ENCODE peak calls at places on chromosomes 2 and 18, in five cellular contexts. A is IMR-90, Q is H9, I is neuronal stem cell, J is trophoblast cell. H is an unnamed sample.

GRCh38 chr2:188870289-188870688 is 103.9 kb upstream of the COL3A1 start:
- DNase-seq in Q (no peak), J (peak; percentile 7), A (peak; percentile 97), I (no peak), H (no peak)

GRCh38 chr2:41197781-41198180 is 745.9 kb upstream of the SLC8A1 start:
- DNase-seq in A (no peak), Q (no peak), J (no peak), I (no peak), H (peak; percentile 13)

GRCh38 chr2:88252646-88253045 is 82.5 kb downstream of the THNSL2 start:
- DNase-seq in Q (no peak), I (no peak), J (no peak), A (no peak), H (peak; percentile 27)

GRCh38 chr2:206232287-206233035 is 42.0 kb upstream of the ZDBF2 start:
- DNase-seq in J (no peak), Q (no peak), A (no peak), I (no peak), H (no peak)

GRCh38 chr2:55912926-55913325 is 10.7 kb downstream of the EFEMP1 start:
- DNase-seq in I (no peak), Q (no peak), A (no peak), J (no peak), H (no peak)

GRCh38 chr2:40317756-40318155 is 134.1 kb downstream of the SLC8A1 start:
- DNase-seq in I (no peak), A (no peak), Q (no peak), J (no peak), H (no peak)

GRCh38 chr2:62410015-62410453 is 96.0 kb downstream of the TMEM17 start:
- DNase-seq in J (peak; percentile 18), Q (no peak), I (no peak), A (no peak), H (peak; percentile 38)

GRCh38 chr2:176415156-176415870 is 146.1 kb downstream of the MTX2 start:
- DNase-seq in J (no peak), A (no peak), I (no peak), Q (no peak), H (no peak)

GRCh38 chr2:55581875-55582547 is 35.4 kb downstream of the PPP4R3B start:
- DNase-seq in I (no peak), A (peak; percentile 43), J (no peak), Q (no peak), H (no peak)

GRCh38 chr2:44075536-44075935 is 79.7 kb upstream of the LRPPRC start:
- DNase-seq in A (peak; percentile 52), I (no peak), Q (no peak), J (no peak), H (no peak)

GRCh38 chr2:40032650-40033319 is 253.7 kb upstream of the THUMPD2 start:
- DNase-seq in A (peak; percentile 92), Q (no peak), I (no peak), J (peak; percentile 81), H (no peak)

GRCh38 chr2:215409331-215410127 is 26.3 kb downstream of the FN1 start:
- DNase-seq in Q (no peak), J (peak; percentile 63), A (peak; percentile 57), I (no peak), H (no peak)

GRCh38 chr2:174535083-174535482 is 48.3 kb upstream of the GPR155 start:
- DNase-seq in I (no peak), J (no peak), Q (no peak), A (no peak), H (peak; percentile 17)

GRCh38 chr2:173048901-173049661 is 26.6 kb upstream of the MAP3K20 start:
- DNase-seq in J (peak; percentile 84), Q (no peak), A (peak; percentile 98), I (no peak), H (no peak)

GRCh38 chr2:211709394-211709793 is 829.2 kb downstream of the ERBB4 start:
- DNase-seq in Q (no peak), J (no peak), I (no peak), A (no peak), H (no peak)

GRCh38 chr2:183927367-183928355 is 670.7 kb upstream of the ZNF804A start:
- DNase-seq in Q (no peak), J (peak; percentile 53), A (peak; percentile 12), I (no peak), H (peak; percentile 13)

GRCh38 chr2:190098851-190099250 is 36.3 kb upstream of the MSTN start:
- DNase-seq in A (no peak), Q (no peak), J (no peak), I (no peak), H (no peak)

GRCh38 chr2:20676353-20677215 is 9.6 kb downstream of the GDF7 start:
- DNase-seq in Q (peak; percentile 46), I (no peak), J (peak; percentile 34), A (no peak), H (no peak)

GRCh38 chr18:61335737-61336555 is 2.7 kb downstream of the CDH20 start:
- DNase-seq in J (no peak), A (no peak), I (no peak), Q (no peak), H (peak; percentile 1)

GRCh38 chr2:205957452-205958154 is 128.4 kb downstream of the INO80D start:
- DNase-seq in A (no peak), Q (peak; percentile 60), J (no peak), I (no peak), H (no peak)

GRCh38 chr2:10794891-10795290 is 17.7 kb downstream of the PDIA6 start:
- DNase-seq in A (no peak), Q (no peak), I (no peak), J (no peak), H (no peak)
- H4K8ac ChIP-seq in A (no peak overlapping the region), Q (no peak overlapping the region), I (no peak overlapping the region), J (no peak overlapping the region), H (no peak overlapping the region)

GRCh38 chr2:218399391-218400166 is at the start of gene CTDSP1:
- DNase-seq in I (peak; percentile 91), Q (peak; percentile 95), J (peak; percentile 89), A (peak; percentile 96), H (peak; percentile 98)

GRCh38 chr2:218401834-218402370 is 2.2 kb downstream of the CTDSP1 start:
- DNase-seq in I (no peak), J (no peak), Q (no peak), A (no peak), H (no peak)

GRCh38 chr2:218400167-218400929 is 680 bp downstream of the CTDSP1 start:
- DNase-seq in Q (peak; percentile 60), I (peak; percentile 30), J (peak; percentile 31), A (no peak), H (peak; percentile 60)

GRCh38 chr2:218402491-218402901 is 2.8 kb downstream of the CTDSP1 start:
- DNase-seq in J (no peak), Q (no peak), A (no peak), I (no peak), H (no peak)

GRCh38 chr2:218400930-218401833 is 1.5 kb downstream of the CTDSP1 start:
- DNase-seq in Q (no peak), A (no peak), I (no peak), J (no peak), H (no peak)
- H2BK120ac ChIP-seq in Q (no peak overlapping the region), A (no peak overlapping the region), I (no peak overlapping the region), J (no peak overlapping the region), H (no peak overlapping the region)

DNA sequence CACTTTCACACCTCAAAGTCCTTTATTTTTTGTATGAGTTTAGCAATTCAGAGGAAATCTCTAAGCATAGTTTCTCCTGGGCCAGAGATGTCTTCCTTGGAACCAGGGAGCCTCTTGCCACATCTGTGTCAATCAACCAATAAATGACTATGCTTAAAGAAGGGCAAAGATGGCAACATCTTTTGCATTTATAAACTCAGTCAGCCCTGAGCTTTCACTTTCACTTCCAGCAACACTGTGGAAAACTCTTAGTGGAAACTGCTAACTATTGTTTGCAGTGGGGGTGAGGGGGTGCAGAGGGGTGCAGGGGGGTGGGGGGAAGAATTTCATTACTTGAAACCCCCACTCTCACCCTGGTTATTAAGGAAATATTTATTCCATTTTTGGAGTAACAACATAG is 3.4 kb downstream of the ACVR1C start:
- DNase-seq in J (no peak), Q (no peak), A (no peak), I (no peak), H (no peak)
- H2BK5ac ChIP-seq in J (no peak overlapping the region), Q (no peak overlapping the region), A (no peak overlapping the region), I (no peak overlapping the region), H (no peak overlapping the region)

DNA sequence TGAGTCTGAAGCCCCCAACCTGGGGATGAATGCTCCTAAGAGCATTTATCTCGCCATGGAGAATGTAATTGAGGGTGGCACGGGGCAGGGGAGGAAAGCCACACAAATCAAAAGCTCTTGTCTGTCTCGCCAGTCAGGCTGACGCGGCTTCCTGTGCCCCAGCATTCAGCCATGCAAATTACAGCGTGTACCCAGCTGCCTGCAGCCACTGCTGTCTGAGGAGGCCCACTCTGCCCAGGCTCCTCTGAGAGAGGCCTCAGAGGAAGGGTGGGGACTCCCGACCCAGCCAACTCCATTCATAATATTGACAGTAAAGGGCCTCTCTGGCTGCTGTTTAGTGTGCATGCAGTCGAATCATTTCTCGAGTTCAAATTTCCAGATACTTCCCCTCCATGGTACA is 22.0 kb downstream of the SMAD7 start:
- DNase-seq in A (peak; percentile 42), Q (no peak), I (no peak), J (no peak), H (peak; percentile 22)
- H4K8ac ChIP-seq in A (peak overlapping the region; percentile 90), Q (no peak overlapping the region), I (no peak overlapping the region), J (no peak overlapping the region), H (no peak overlapping the region)

DNA sequence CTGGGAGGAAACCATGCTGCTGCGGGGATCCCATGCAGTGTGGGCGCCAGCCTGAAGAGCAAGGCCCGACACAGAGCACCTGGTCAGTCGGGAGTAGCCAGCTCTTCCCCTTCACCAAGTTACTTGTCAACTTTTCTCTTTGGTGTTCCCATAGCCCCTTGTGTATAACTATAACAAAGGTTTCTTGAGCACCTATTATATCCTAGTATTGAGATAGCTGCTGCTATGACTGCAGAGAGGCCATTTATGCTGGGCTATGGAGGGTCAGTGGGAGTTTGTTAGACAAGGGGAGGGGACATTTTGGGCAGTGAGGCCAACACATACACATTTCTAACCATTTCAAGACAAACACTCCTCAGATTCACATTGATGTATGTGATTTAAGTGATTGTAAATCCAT is 10.8 kb downstream of the HK2 start:
- DNase-seq in J (no peak), Q (no peak), A (no peak), I (no peak), H (no peak)
- H2BK120ac ChIP-seq in J (peak overlapping the region; percentile 74), Q (no peak overlapping the region), A (peak overlapping the region; percentile 83), I (no peak overlapping the region), H (no peak overlapping the region)

DNA sequence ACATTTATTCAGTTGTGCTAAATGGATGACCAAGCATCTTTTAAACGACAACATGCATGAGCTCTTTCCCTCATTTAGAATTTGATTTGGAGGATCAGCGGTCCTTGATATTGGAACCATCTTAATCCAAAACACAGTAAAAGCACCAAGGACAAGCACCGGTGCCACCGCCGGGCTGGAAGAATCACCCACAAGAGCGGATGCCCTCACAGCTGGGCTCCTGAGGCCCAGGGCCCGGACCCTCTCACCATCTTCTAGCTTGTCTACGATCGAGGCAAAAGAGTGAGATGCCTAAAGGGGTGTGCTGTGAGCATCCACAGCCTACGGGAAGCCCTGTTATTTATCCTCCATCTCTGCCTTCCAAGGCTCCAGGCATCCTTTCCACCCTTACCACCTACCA is 129.5 kb downstream of the ZNF516 start:
- DNase-seq in I (no peak), A (no peak), Q (no peak), J (no peak), H (no peak)
- H2BK5ac ChIP-seq in I (no peak overlapping the region), A (no peak overlapping the region), Q (no peak overlapping the region), J (no peak overlapping the region), H (no peak overlapping the region)

H was measured in mesendoderm.